ENCODE peak calls at places on chromosomes 5 and 9, in nine cellular contexts. J is AG04449, E is NCI-H460, Q is EL, A is RCC 7860, Y is ureter, H is neural progenitor cell, G is cardiac septum, L is H54. P is an unnamed sample.

GRCh38 chr9:37428345-37428744 is 5.8 kb downstream of the GRHPR start:
- DNase-seq in Y (no peak), A (no peak), E (no peak), J (no peak), L (no peak), G (no peak), Q (no peak), H (no peak), P (no peak)

GRCh38 chr5:131252824-131253171 is 11.1 kb upstream of the CDC42SE2 start:
- DNase-seq in L (no peak), Y (peak), G (peak), Q (no peak), H (no peak), J (no peak), A (no peak), E (no peak), P (no peak)

GRCh38 chr9:135363556-135363955 is 116.0 kb upstream of the PPP1R26 start:
- DNase-seq in Q (no peak), Y (no peak), A (no peak), E (no peak), H (no peak), J (no peak), G (no peak), L (no peak), P (no peak)

GRCh38 chr5:96597441-96598020 is 64.6 kb upstream of the CAST start:
- DNase-seq in L (peak), E (peak), J (no peak), H (no peak), Y (no peak), A (peak), Q (peak), G (no peak), P (peak)

GRCh38 chr5:66653380-66653779 is 57.2 kb downstream of the MAST4 start:
- DNase-seq in G (no peak), Q (peak), J (no peak), L (no peak), A (no peak), Y (no peak), E (no peak), H (no peak), P (peak)

GRCh38 chr9:104362912-104363472 is 141.1 kb upstream of the OR13F1 start:
- DNase-seq in Q (no peak), H (no peak), Y (no peak), J (no peak), L (no peak), A (no peak), G (no peak), E (no peak), P (no peak)

GRCh38 chr5:61435368-61435767 is 103.3 kb downstream of the ZSWIM6 start:
- DNase-seq in Q (no peak), A (no peak), H (no peak), L (no peak), J (no peak), Y (no peak), G (no peak), E (no peak), P (no peak)

GRCh38 chr5:107542831-107543231 is 127.9 kb downstream of the EFNA5 start:
- DNase-seq in H (no peak), Q (peak), J (no peak), L (peak), Y (peak), E (peak), A (peak), G (peak), P (peak)

GRCh38 chr5:65704608-65705239 is 17.2 kb downstream of the SGTB start:
- DNase-seq in G (no peak), H (no peak), A (no peak), L (no peak), J (no peak), Y (no peak), Q (no peak), E (no peak), P (no peak)

GRCh38 chr5:60687927-60688720 is 11.8 kb downstream of the DEPDC1B start:
- DNase-seq in Y (no peak), H (peak), J (no peak), A (peak), G (no peak), E (peak), Q (peak), L (peak), P (peak)

GRCh38 chr5:76720988-76721569 is 5.2 kb downstream of the F2R start:
- DNase-seq in J (no peak), Y (no peak), Q (no peak), A (no peak), H (no peak), E (no peak), L (no peak), G (no peak), P (no peak)

GRCh38 chr9:89810434-89810833 is 205.6 kb downstream of the GADD45G start:
- DNase-seq in L (no peak), Y (no peak), G (no peak), H (no peak), Q (no peak), E (no peak), J (no peak), A (peak), P (peak)

GRCh38 chr9:23412458-23412857 is 413.6 kb downstream of the ELAVL2 start:
- DNase-seq in G (no peak), H (no peak), E (no peak), A (no peak), Y (no peak), J (no peak), Q (no peak), L (no peak), P (no peak)

GRCh38 chr5:134053840-134054338 is 49.1 kb upstream of the VDAC1 start:
- DNase-seq in J (no peak), L (peak), Y (no peak), E (no peak), H (no peak), Q (no peak), A (no peak), G (no peak), P (no peak)